ENCODE peak calls at places on chromosomes 13 and 19, in seven cellular contexts. Y is ovary, C is Peyer's patch, F is brain microvascular endothelial cell, G is mucosa of descending colon, V is tibial artery, U is GM23338. Q is an unnamed sample.
A peak's percentile ranks its signal among the peaks of the same experiment; 100 is the strongest.

GRCh38 chr19:4506449-4507149 is 11.7 kb downstream of the PLIN4 start:
- DNase-seq in Y (no peak), C (no peak), F (peak; percentile 67), G (no peak), V (no peak), U (no peak), Q (no peak)

GRCh38 chr19:54153731-54154326 is 5.7 kb downstream of the LENG1 start:
- DNase-seq in Y (no peak), C (no peak), F (no peak), G (no peak), V (no peak), U (no peak), Q (no peak)

GRCh38 chr13:100545684-100546061 is 42.9 kb downstream of the GGACT start:
- DNase-seq in Y (no peak), C (no peak), F (no peak), G (no peak), V (no peak), U (no peak), Q (no peak)

GRCh38 chr13:46389985-46390384 is 2.9 kb upstream of the RUBCNL start:
- DNase-seq in Y (no peak), C (peak; percentile 79), F (no peak), G (peak; percentile 67), V (no peak), U (no peak), Q (no peak)

GRCh38 chr13:78241278-78241919 is 322.8 kb upstream of the EDNRB start:
- DNase-seq in Y (no peak), C (peak; percentile 51), F (peak; percentile 12), G (peak; percentile 53), V (no peak), U (peak; percentile 84), Q (no peak)

GRCh38 chr19:6018786-6019185 is 40.8 kb upstream of the RANBP3 start:
- DNase-seq in Y (no peak), C (no peak), F (no peak), G (no peak), V (no peak), U (peak; percentile 82), Q (no peak)

GRCh38 chr13:58165617-58166016 is 534.1 kb downstream of the PCDH17 start:
- DNase-seq in Y (no peak), C (no peak), F (no peak), G (no peak), V (no peak), U (no peak), Q (no peak)

GRCh38 chr19:45569619-45570421 is 14.8 kb downstream of the OPA3 start:
- DNase-seq in Y (no peak), C (peak; percentile 93), F (no peak), G (peak; percentile 86), V (no peak), U (peak; percentile 88), Q (no peak)

GRCh38 chr19:2474232-2475017 is 1.5 kb upstream of the GADD45B start:
- DNase-seq in Y (peak; percentile 90), C (peak; percentile 91), F (peak; percentile 83), G (peak; percentile 88), V (peak; percentile 86), U (peak; percentile 95), Q (peak; percentile 89)

GRCh38 chr19:51809787-51810186 is 14.8 kb downstream of the FPR3 start:
- DNase-seq in Y (no peak), C (no peak), F (no peak), G (no peak), V (peak; percentile 70), U (no peak), Q (no peak)

GRCh38 chr13:37102896-37103295 is 2.6 kb downstream of the CSNK1A1L start:
- DNase-seq in Y (no peak), C (no peak), F (no peak), G (no peak), V (no peak), U (no peak), Q (no peak)

GRCh38 chr13:37094840-37095239 is 10.6 kb downstream of the CSNK1A1L start:
- DNase-seq in Y (no peak), C (no peak), F (no peak), G (no peak), V (no peak), U (no peak), Q (no peak)

GRCh38 chr13:37097008-37097579 is 8.4 kb downstream of the CSNK1A1L start:
- DNase-seq in Y (no peak), C (no peak), F (peak; percentile 2), G (no peak), V (no peak), U (no peak), Q (no peak)
- H3K36me3 ChIP-seq in Y (no peaks in the 10 kb centered on the region), C (no peaks in the 10 kb centered on the region), F (no peaks in the 10 kb centered on the region), G (no peaks in the 10 kb centered on the region), V (no peaks in the 10 kb centered on the region), U (no peaks in the 10 kb centered on the region), Q (no peaks in the 10 kb centered on the region)

GRCh38 chr13:81058916-81059290 is 718.0 kb upstream of the SPRY2 start:
- DNase-seq in Y (no peak), C (no peak), F (no peak), G (no peak), V (no peak), U (no peak), Q (no peak)

DNA sequence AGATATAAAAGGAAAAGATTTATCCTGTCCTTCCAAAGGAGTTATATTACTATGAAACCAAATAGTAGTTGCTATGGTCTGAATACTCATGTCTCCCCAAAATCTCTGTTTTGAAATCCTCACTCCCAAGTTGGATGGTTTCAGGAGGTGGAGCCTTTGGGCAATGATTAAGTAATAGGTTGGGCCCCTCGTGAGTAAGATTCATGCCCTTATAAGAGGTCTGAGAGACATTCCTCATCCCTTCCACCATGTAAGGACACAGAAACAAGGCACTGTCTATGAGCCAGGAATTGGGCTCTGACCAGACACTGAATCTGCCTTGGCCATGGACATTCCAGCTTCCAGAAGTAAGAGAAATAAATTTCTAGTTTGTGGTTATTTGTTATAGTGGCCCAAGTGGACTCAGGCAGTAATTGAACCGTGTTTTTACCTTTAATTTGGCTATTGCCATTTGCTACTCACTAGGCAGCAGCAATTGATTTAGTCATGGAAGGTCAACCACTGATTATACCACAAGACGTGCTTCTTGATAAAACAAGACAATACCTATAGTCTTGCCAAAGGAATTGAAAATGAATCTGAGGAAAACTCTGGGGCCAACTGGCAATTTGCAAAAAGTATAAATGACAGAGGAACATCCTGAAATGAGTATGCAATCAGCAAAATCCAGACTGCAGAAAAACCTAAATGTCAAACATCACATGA is 717.4 kb upstream of the SPRY2 start:
- DNase-seq in Y (no peak), C (no peak), F (no peak), G (no peak), V (no peak), U (no peak), Q (no peak)
- TF ChIP-seq CTCF in Y (no peak), C (no peak), F (no peak), G (no peak), V (no peak), U (no peak), Q (no peak)

GRCh38 chr13:99385940-99386339 is 78.7 kb upstream of the GPR183 start:
- DNase-seq in Y (no peak), C (no peak), F (no peak), G (no peak), V (no peak), U (no peak), Q (no peak)
- H3K4me3 ChIP-seq in Y (no peak overlapping the region), C (no peak overlapping the region), F (no peak overlapping the region), G (no peak overlapping the region), V (no peak overlapping the region), U (no peak overlapping the region), Q (no peak overlapping the region)

GRCh38 chr19:43739836-43740235 is 14.9 kb downstream of the SMG9 start:
- DNase-seq in Y (no peak), C (peak; percentile 85), F (no peak), G (peak; percentile 85), V (no peak), U (no peak), Q (no peak)
- H3K36me3 ChIP-seq in Y (no peaks in the 10 kb centered on the region), C (peaks cover 71% of the 10 kb centered on the region), F (peaks cover 67% of the 10 kb centered on the region), G (peaks cover 5% of the 10 kb centered on the region), V (peaks cover 62% of the 10 kb centered on the region), U (peaks cover 5% of the 10 kb centered on the region), Q (peaks cover 89% of the 10 kb centered on the region)

GRCh38 chr19:7326105-7326877 is 22.4 kb upstream of the ARHGEF18 start:
- DNase-seq in Y (no peak), C (peak; percentile 75), F (peak; percentile 10), G (no peak), V (no peak), U (peak; percentile 93), Q (no peak)

GRCh38 chr19:7331446-7331845 is 17.3 kb upstream of the ARHGEF18 start:
- DNase-seq in Y (no peak), C (no peak), F (no peak), G (no peak), V (no peak), U (no peak), Q (no peak)

GRCh38 chr19:7333198-7334118 is 15.3 kb upstream of the ARHGEF18 start:
- DNase-seq in Y (no peak), C (peak; percentile 33), F (no peak), G (no peak), V (no peak), U (no peak), Q (no peak)

GRCh38 chr19:7327802-7328201 is 20.9 kb upstream of the ARHGEF18 start:
- DNase-seq in Y (no peak), C (no peak), F (no peak), G (no peak), V (no peak), U (no peak), Q (no peak)

GRCh38 chr19:7328647-7329046 is 20.1 kb upstream of the ARHGEF18 start:
- DNase-seq in Y (no peak), C (no peak), F (no peak), G (no peak), V (no peak), U (no peak), Q (no peak)
- TF ChIP-seq CTCF in Y (no peak), C (peak; percentile 28), F (no peak), G (no peak), V (no peak), U (no peak), Q (no peak)